ENCODE peak calls at places on chromosomes 13 and 19, in nine cellular contexts. X is ascending aorta; F is GM23248; R is A673; M is sigmoid colon; S is CD4-positive, CD25-positive, alpha-beta regulatory T cell; O is mesendoderm; E is effector memory CD4-positive, alpha-beta T cell; N is SK-N-SH. T is an unnamed sample.
A peak's percentile ranks its signal among the peaks of the same experiment; 100 is the strongest.

GRCh38 chr13:20336761-20337160 is 104.6 kb upstream of the GJB6 start:
- DNase-seq in X (no peak), F (no peak), R (no peak), M (no peak), S (no peak), O (no peak), E (no peak), N (no peak), T (no peak)

GRCh38 chr13:52165410-52165809 is 6.0 kb upstream of the NEK3 start:
- DNase-seq in X (no peak), F (no peak), R (no peak), M (no peak), S (no peak), O (no peak), E (no peak), N (no peak), T (no peak)

GRCh38 chr19:15120135-15121026 is 13.2 kb downstream of the SYDE1 start:
- DNase-seq in X (no peak), F (no peak), R (no peak), M (peak; percentile 40), S (no peak), O (peak; percentile 31), E (no peak), N (no peak), T (no peak)

GRCh38 chr13:80753951-80754350 is 413.0 kb upstream of the SPRY2 start:
- DNase-seq in X (no peak), F (no peak), R (no peak), M (no peak), S (no peak), O (no peak), E (no peak), N (no peak), T (peak; percentile 12)

GRCh38 chr19:44451687-44452086 is 3.4 kb upstream of the ZNF229 start:
- DNase-seq in X (no peak), F (no peak), R (no peak), M (no peak), S (no peak), O (no peak), E (no peak), N (no peak), T (no peak)

GRCh38 chr13:95087746-95088305 is 213.4 kb downstream of the ABCC4 start:
- DNase-seq in X (no peak), F (peak; percentile 8), R (no peak), M (no peak), S (no peak), O (no peak), E (no peak), N (no peak), T (no peak)

GRCh38 chr19:7917292-7918061 is 2.7 kb upstream of the SNAPC2 start:
- DNase-seq in X (no peak), F (peak; percentile 88), R (peak; percentile 79), M (no peak), S (peak; percentile 34), O (peak; percentile 75), E (no peak), N (peak; percentile 83), T (no peak)

GRCh38 chr13:112714366-112714765 is 24.5 kb downstream of the ATP11A start:
- DNase-seq in X (peak; percentile 51), F (no peak), R (no peak), M (peak; percentile 30), S (no peak), O (no peak), E (no peak), N (no peak), T (no peak)

GRCh38 chr19:8610041-8610927 is at the start of gene ADAMTS10:
- DNase-seq in X (peak; percentile 79), F (peak; percentile 62), R (peak; percentile 64), M (peak; percentile 71), S (peak; percentile 13), O (peak; percentile 67), E (peak; percentile 10), N (peak; percentile 84), T (no peak)

GRCh38 chr19:18649371-18650047 is 12.7 kb downstream of the KLHL26 start:
- DNase-seq in X (no peak), F (peak; percentile 52), R (no peak), M (peak; percentile 90), S (no peak), O (no peak), E (no peak), N (no peak), T (peak; percentile 97)

GRCh38 chr19:46953955-46954501 is 65.6 kb upstream of the NPAS1 start:
- DNase-seq in X (no peak), F (no peak), R (no peak), M (no peak), S (no peak), O (no peak), E (no peak), N (no peak), T (peak; percentile 17)

GRCh38 chr13:69585656-69586055 is 522.0 kb upstream of the ATXN8OS start:
- DNase-seq in X (no peak), F (no peak), R (peak; percentile 4), M (no peak), S (no peak), O (peak; percentile 23), E (no peak), N (no peak), T (peak; percentile 2)

GRCh38 chr19:29596885-29597525 is 9.1 kb upstream of the POP4 start:
- DNase-seq in X (peak; percentile 42), F (peak; percentile 43), R (peak; percentile 10), M (no peak), S (no peak), O (peak; percentile 32), E (no peak), N (no peak), T (peak; percentile 75)

GRCh38 chr19:17490411-17490810 is 20.1 kb downstream of the SLC27A1 start:
- DNase-seq in X (no peak), F (no peak), R (no peak), M (no peak), S (no peak), O (no peak), E (no peak), N (no peak), T (no peak)

GRCh38 chr13:89375839-89376238 is 1704.7 kb downstream of the SLITRK5 start:
- DNase-seq in X (no peak), F (peak; percentile 76), R (peak; percentile 35), M (no peak), S (no peak), O (no peak), E (no peak), N (no peak), T (peak; percentile 28)

GRCh38 chr19:38686530-38686888 is 39.1 kb downstream of the ACTN4 start:
- DNase-seq in X (no peak), F (no peak), R (no peak), M (no peak), S (peak; percentile 48), O (no peak), E (peak; percentile 70), N (no peak), T (no peak)

GRCh38 chr19:30046522-30046921 is 104.5 kb downstream of the URI1 start:
- DNase-seq in X (no peak), F (peak; percentile 29), R (peak; percentile 39), M (no peak), S (no peak), O (peak; percentile 43), E (no peak), N (peak; percentile 50), T (no peak)

GRCh38 chr19:47227347-47228167 is 3.4 kb downstream of the BBC3 start:
- DNase-seq in X (peak; percentile 96), F (peak; percentile 94), R (peak; percentile 75), M (peak; percentile 98), S (peak; percentile 47), O (peak; percentile 100), E (peak; percentile 27), N (peak; percentile 77), T (peak; percentile 92)

GRCh38 chr13:70817571-70817970 is 709.3 kb upstream of the KLHL1 start:
- DNase-seq in X (no peak), F (no peak), R (no peak), M (no peak), S (no peak), O (no peak), E (no peak), N (no peak), T (peak; percentile 33)
- H3K4me3 ChIP-seq in X (no peak overlapping the region), F (no peak overlapping the region), R (no peak overlapping the region), M (no peak overlapping the region), S (no peak overlapping the region), O (no peak overlapping the region), E (no peak overlapping the region), N (no peak overlapping the region), T (no peak overlapping the region)

GRCh38 chr19:22901431-22902130 is 69.5 kb downstream of the ZNF723 start:
- DNase-seq in X (no peak), F (no peak), R (no peak), M (no peak), S (no peak), O (no peak), E (no peak), N (peak; percentile 1), T (no peak)
- H3K27ac ChIP-seq in X (no peak overlapping the region), F (no peak overlapping the region), R (no peak overlapping the region), M (no peak overlapping the region), S (no peak overlapping the region), O (no peak overlapping the region), E (no peak overlapping the region), N (no peak overlapping the region), T (no peak overlapping the region)

DNA sequence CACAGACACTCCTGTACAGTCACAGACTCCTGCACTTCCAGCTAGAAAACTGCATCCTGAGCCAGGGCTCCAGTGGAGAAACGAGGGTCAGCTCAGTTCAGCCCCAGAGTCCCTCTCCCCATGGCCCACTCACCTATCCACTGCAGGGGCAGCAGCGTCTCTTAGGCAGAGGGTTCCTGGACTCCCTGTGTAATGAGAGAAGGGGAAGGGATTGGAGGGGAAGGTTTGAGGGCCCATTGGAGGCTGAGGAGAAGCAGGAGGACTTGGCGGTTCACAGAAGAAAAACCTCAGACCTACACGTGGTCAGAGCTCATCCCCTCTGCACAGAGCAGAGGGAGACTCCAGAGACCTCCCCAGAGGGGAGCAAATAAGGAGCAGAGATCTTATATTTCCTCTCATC is 9.2 kb upstream of the CEACAM18 start:
- DNase-seq in X (peak; percentile 51), F (no peak), R (no peak), M (peak; percentile 44), S (no peak), O (no peak), E (no peak), N (no peak), T (no peak)
- H3K4me3 ChIP-seq in X (no peak overlapping the region), F (no peak overlapping the region), R (no peak overlapping the region), M (no peak overlapping the region), S (no peak overlapping the region), O (no peak overlapping the region), E (no peak overlapping the region), N (no peak overlapping the region), T (no peak overlapping the region)

GRCh38 chr13:49838989-49839388 is 46.5 kb upstream of the KPNA3 start:
- DNase-seq in X (no peak), F (no peak), R (no peak), M (no peak), S (no peak), O (peak; percentile 54), E (no peak), N (no peak), T (no peak)
- H3K27ac ChIP-seq in X (no peak overlapping the region), F (no peak overlapping the region), R (no peak overlapping the region), M (no peak overlapping the region), S (no peak overlapping the region), O (no peak overlapping the region), E (no peak overlapping the region), N (no peak overlapping the region), T (no peak overlapping the region)